ENCODE peak calls at places on chromosomes 7 and 10, in seven cellular contexts. Q, G, S, T, V, E and H are unnamed samples. For H3K36me3 and H3K4me1, the result is how much of the 10 kb centered on the place peaks cover.

GRCh38 chr7:108017776-108018151 is 14.8 kb upstream of the LAMB1 start:
- DNase-seq in E (no peak), T (no peak), G (no peak), S (peak), Q (no peak), V (no peak), H (no peak)

GRCh38 chr7:6478186-6478585 is 30.4 kb upstream of the DAGLB start:
- DNase-seq in E (no peak), V (no peak), T (no peak), Q (no peak), G (no peak), S (no peak), H (no peak)

GRCh38 chr10:93445978-93446720 is 36.0 kb downstream of the MYOF start:
- DNase-seq in Q (peak), G (no peak), E (peak), V (no peak), S (no peak), T (no peak), H (no peak)

GRCh38 chr10:48658243-48658888 is 26.3 kb upstream of the WDFY4 start:
- DNase-seq in E (peak), Q (peak), S (peak), V (peak), T (peak), G (peak), H (peak)

GRCh38 chr10:63561421-63561820 is 40.2 kb downstream of the REEP3 start:
- DNase-seq in V (no peak), T (no peak), E (no peak), S (no peak), Q (no peak), G (no peak), H (no peak)

GRCh38 chr7:74094224-74095095 is 10.9 kb downstream of the LIMK1 start:
- DNase-seq in T (peak), S (peak), V (peak), E (peak), G (peak), Q (peak), H (no peak)

GRCh38 chr7:29270979-29271658 is 76.5 kb downstream of the CHN2 start:
- DNase-seq in E (no peak), V (peak), G (no peak), Q (no peak), T (no peak), S (no peak), H (no peak)

GRCh38 chr10:46516660-46517416 is 39.6 kb downstream of the GPRIN2 start:
- DNase-seq in S (no peak), T (peak), G (peak), Q (peak), E (no peak), V (peak), H (no peak)

GRCh38 chr10:71079761-71080380 is 132.5 kb upstream of the UNC5B start:
- DNase-seq in E (no peak), T (peak), Q (no peak), S (no peak), V (no peak), G (no peak), H (peak)

GRCh38 chr10:43082756-43083155 is 5.9 kb downstream of the RET start:
- DNase-seq in V (no peak), Q (no peak), T (no peak), S (no peak), E (no peak), G (no peak), H (no peak)

GRCh38 chr10:116371737-116372136 is 47.5 kb downstream of the CCDC172 start:
- DNase-seq in V (no peak), G (no peak), Q (no peak), E (no peak), S (no peak), T (no peak), H (no peak)

GRCh38 chr7:159042639-159043101 is 102.0 kb downstream of the VIPR2 start:
- DNase-seq in V (no peak), G (no peak), Q (no peak), T (no peak), S (no peak), E (no peak), H (no peak)

GRCh38 chr7:98733036-98733435 is 116.0 kb downstream of the NPTX2 start:
- DNase-seq in G (peak), E (peak), Q (peak), S (no peak), V (peak), T (peak), H (no peak)

GRCh38 chr7:132141109-132141508 is 435.2 kb downstream of the PLXNA4 start:
- DNase-seq in G (no peak), V (no peak), Q (peak), T (no peak), S (no peak), E (no peak), H (no peak)

GRCh38 chr7:44727346-44728262 is 21.0 kb upstream of the ZMIZ2 start:
- DNase-seq in T (no peak), G (peak), E (no peak), S (no peak), Q (peak), V (no peak), H (no peak)

GRCh38 chr10:112775892-112776679 is 174.0 kb upstream of the TCF7L2 start:
- DNase-seq in E (no peak), T (no peak), Q (no peak), V (peak), S (no peak), G (no peak), H (peak)

GRCh38 chr10:86775859-86776180 is 19.4 kb downstream of the BMPR1A start:
- DNase-seq in V (no peak), S (no peak), G (no peak), Q (no peak), T (no peak), E (no peak), H (no peak)

GRCh38 chr10:59388577-59388976 is 26.2 kb upstream of the FAM13C start:
- DNase-seq in E (peak), Q (no peak), V (no peak), S (no peak), G (no peak), T (no peak), H (no peak)

GRCh38 chr7:5634107-5634950 is 147.1 kb downstream of the RNF216 start:
- DNase-seq in Q (peak), V (peak), G (peak), E (peak), S (peak), T (peak), H (no peak)

GRCh38 chr10:60937784-60938654 is 6.0 kb downstream of the RHOBTB1 start:
- DNase-seq in S (no peak), G (peak), T (no peak), V (no peak), E (no peak), Q (peak), H (no peak)

GRCh38 chr10:7192831-7193348 is 217.9 kb downstream of the SFMBT2 start:
- DNase-seq in V (no peak), T (no peak), E (no peak), G (no peak), Q (no peak), S (no peak), H (no peak)

GRCh38 chr10:6014241-6014761 is 37.0 kb upstream of the IL15RA start:
- DNase-seq in T (peak), Q (peak), E (peak), S (peak), G (peak), V (peak), H (peak)

GRCh38 chr10:11713186-11713743 is 28.9 kb upstream of the ECHDC3 start:
- DNase-seq in E (no peak), Q (peak), S (no peak), G (peak), T (peak), V (no peak), H (no peak)

GRCh38 chr10:71078454-71079145 is 133.8 kb upstream of the UNC5B start:
- DNase-seq in T (peak), S (no peak), V (no peak), E (no peak), G (no peak), Q (no peak), H (peak)

GRCh38 chr7:27194641-27195379 is 5.1 kb downstream of the HOXA13 start:
- DNase-seq in T (peak), E (no peak), G (no peak), S (no peak), Q (no peak), V (no peak), H (no peak)

DNA sequence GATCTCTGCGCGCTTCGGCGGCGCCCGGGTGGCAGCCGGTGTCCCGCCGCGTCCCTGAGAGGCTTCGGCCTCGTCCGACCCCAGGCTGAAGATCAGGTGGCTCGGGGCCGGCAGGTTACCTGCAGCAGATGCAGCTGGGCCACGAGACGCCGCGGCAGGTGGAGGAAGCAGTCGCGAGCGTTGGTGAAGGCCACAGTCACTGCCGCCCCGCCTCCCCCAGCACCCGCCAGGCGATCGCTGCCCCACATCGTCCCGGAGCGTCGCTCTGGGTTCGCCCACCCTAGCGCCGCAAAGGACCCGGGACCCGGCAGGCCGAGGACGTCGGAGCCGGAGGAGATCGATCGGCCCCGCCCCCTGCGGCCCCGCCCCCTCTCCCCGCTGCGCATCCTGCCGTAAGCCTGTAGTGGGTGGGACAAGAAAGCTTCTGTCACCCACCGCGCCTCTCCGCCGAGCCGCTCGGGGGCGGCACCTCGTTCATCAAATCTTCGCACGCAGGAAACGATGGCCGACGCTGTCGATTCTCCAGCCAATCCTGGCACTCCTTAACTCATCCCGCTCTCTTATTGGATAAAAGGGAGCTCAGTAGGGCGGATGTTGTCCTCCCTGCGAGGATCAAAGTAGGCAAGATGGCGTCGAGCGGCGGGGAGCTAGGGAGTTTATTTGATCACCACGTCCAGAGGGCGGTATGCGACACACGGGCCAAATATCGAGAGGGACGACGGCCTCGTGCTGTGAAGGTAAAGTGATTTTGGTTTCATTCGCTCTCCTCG is at the start of the genes PEX1 and RBM48:
- DNase-seq in S (peak), Q (peak), T (peak), E (peak), G (peak), V (peak), H (peak)
- H3K36me3 ChIP-seq in S (under half), Q (under half), T (under half), E (under half), G (under half), V (under half), H (under half)

GRCh38 chr10:50470345-50470744 is 153.4 kb downstream of the SGMS1 start:
- DNase-seq in G (no peak), E (peak), Q (peak), V (peak), T (no peak), S (peak), H (no peak)
- H3K4me1 ChIP-seq in G (under half), E (under half), Q (under half), V (under half), T (under half), S (under half), H (under half)

GRCh38 chr7:100640438-100641410 is 628 bp downstream of the TFR2 start:
- DNase-seq in V (no peak), S (no peak), E (no peak), T (no peak), Q (no peak), G (no peak), H (no peak)
- H3K4me3 ChIP-seq in V (no peak), S (no peak), E (no peak), T (no peak), Q (no peak), G (no peak), H (no peak)

GRCh38 chr7:30618961-30619360 is 24.3 kb downstream of the GARS1 start:
- DNase-seq in E (no peak), S (no peak), Q (no peak), T (no peak), V (no peak), G (no peak), H (no peak)

GRCh38 chr7:30616318-30616717 is 21.6 kb downstream of the GARS1 start:
- DNase-seq in S (no peak), Q (no peak), T (no peak), V (no peak), G (peak), E (no peak), H (no peak)

GRCh38 chr7:30618080-30618676 is 23.5 kb downstream of the GARS1 start:
- DNase-seq in E (no peak), T (no peak), S (no peak), G (no peak), Q (no peak), V (no peak), H (no peak)

GRCh38 chr7:30613366-30614325 is 19.0 kb downstream of the GARS1 start:
- DNase-seq in S (no peak), G (no peak), E (no peak), Q (peak), V (no peak), T (no peak), H (no peak)

DNA sequence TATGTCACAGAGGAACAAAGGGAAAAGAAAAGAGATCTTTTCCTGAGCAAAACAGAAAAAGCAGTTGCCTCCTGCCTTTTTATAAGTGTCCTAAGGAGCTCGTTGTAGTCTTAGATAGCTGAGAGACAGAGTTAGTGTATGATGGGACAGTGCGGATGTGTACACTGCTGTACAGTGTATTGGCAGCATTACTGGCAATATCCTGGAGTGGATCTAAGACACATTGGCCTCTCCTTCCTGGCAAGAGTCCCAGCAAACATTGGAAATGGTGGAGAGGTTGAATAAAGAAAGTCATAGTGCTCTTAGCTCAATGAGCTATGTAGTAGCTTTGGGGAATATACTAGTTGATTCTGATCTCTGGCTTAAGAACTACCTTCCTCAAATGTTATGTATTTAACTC is 22.7 kb downstream of the GARS1 start:
- DNase-seq in S (no peak), V (no peak), E (no peak), T (no peak), G (no peak), Q (no peak), H (no peak)
- H3K36me3 ChIP-seq in S (half or more), V (half or more), E (half or more), T (under half), G (half or more), Q (half or more), H (half or more)

GRCh38 chr10:119287613-119287991 is 80.2 kb downstream of the GRK5 start:
- DNase-seq in S (no peak), T (no peak), E (no peak), V (no peak), Q (no peak), G (no peak), H (no peak)

GRCh38 chr10:119289227-119289925 is 82.0 kb downstream of the GRK5 start:
- DNase-seq in G (no peak), Q (no peak), E (no peak), T (no peak), V (no peak), S (no peak), H (no peak)

GRCh38 chr10:119290301-119291036 is 83.1 kb downstream of the GRK5 start:
- DNase-seq in Q (peak), G (no peak), S (no peak), V (no peak), E (peak), T (no peak), H (no peak)

GRCh38 chr10:119286983-119287612 is 79.7 kb downstream of the GRK5 start:
- DNase-seq in S (no peak), E (no peak), V (no peak), G (no peak), T (no peak), Q (no peak), H (no peak)

GRCh38 chr10:119288574-119289001 is 81.2 kb downstream of the GRK5 start:
- DNase-seq in G (no peak), E (no peak), V (no peak), Q (no peak), T (no peak), S (no peak), H (no peak)
- H3K4me1 ChIP-seq in G (under half), E (under half), V (under half), Q (under half), T (under half), S (under half), H (under half)

GRCh38 chr10:73554729-73555128 is 36.4 kb downstream of the USP54 start:
- DNase-seq in T (no peak), E (no peak), S (no peak), G (no peak), V (no peak), Q (no peak), H (no peak)
- H3K4me3 ChIP-seq in T (no peak), E (no peak), S (no peak), G (no peak), V (no peak), Q (no peak), H (no peak)

DNA sequence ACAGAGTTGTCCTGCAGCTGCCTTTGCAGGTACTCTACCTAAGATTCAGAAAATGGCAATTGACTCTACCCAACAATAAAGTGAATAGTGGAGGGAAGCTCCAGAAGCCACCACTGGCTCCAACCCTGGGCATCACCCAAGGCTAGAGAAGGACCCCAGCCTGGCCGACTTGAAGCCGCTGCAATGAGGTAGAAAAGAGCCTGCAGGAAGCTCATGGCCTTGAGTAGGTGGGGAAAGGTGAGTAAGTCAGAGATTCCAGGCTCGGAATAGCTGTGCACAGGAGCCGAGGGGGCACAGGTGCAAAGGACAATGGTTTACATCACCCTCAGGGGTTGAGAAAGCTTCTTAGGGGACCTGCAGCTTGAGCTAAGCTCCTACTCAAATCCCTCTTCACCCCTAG is 83.6 kb downstream of the AOAH start:
- DNase-seq in V (no peak), G (no peak), Q (no peak), T (no peak), E (no peak), S (no peak), H (no peak)
- H3K36me3 ChIP-seq in V (under half), G (under half), Q (under half), T (under half), E (under half), S (under half), H (under half)